ENCODE peak calls at places on chromosomes 5 and 9, in four cellular contexts. S, C, Q and M are unnamed samples.

GRCh38 chr5:62790348-62790747 is 211.7 kb downstream of the LRRC70 start:
- DNase-seq in S (peak; percentile 33), Q (no peak), C (no peak), M (no peak)

GRCh38 chr9:72856985-72857631 is 95.7 kb downstream of the ALDH1A1 start:
- DNase-seq in S (peak; percentile 65), Q (no peak), C (peak; percentile 43), M (no peak)

GRCh38 chr5:157348049-157348400 is 82.1 kb downstream of the CYFIP2 start:
- DNase-seq in Q (no peak), S (no peak), C (no peak), M (no peak)

GRCh38 chr9:110141118-110141797 is 66.7 kb downstream of the C9orf152 start:
- DNase-seq in Q (no peak), S (no peak), C (peak; percentile 49), M (no peak)

GRCh38 chr9:134618163-134618822 is 23.3 kb upstream of the COL5A1 start:
- DNase-seq in S (no peak), Q (no peak), C (no peak), M (peak; percentile 41)

GRCh38 chr5:84437673-84438315 is 53.1 kb upstream of the EDIL3 start:
- DNase-seq in Q (no peak), S (no peak), C (no peak), M (no peak)

GRCh38 chr5:80129146-80129545 is 94.0 kb downstream of the THBS4 start:
- DNase-seq in C (no peak), S (no peak), Q (no peak), M (no peak)

GRCh38 chr5:14996997-14997396 is 125.4 kb upstream of the ANKH start:
- DNase-seq in C (no peak), Q (peak; percentile 17), S (no peak), M (peak; percentile 50)

GRCh38 chr5:137890850-137891249 is 1.6 kb downstream of the PKD2L2 start:
- DNase-seq in Q (no peak), S (peak; percentile 58), C (no peak), M (no peak)

GRCh38 chr5:134561871-134562296 is 36.4 kb downstream of the JADE2 start:
- DNase-seq in C (no peak), S (peak; percentile 8), Q (no peak), M (no peak)

GRCh38 chr9:70053864-70054263 is 10.2 kb downstream of the MAMDC2 start:
- DNase-seq in C (no peak), Q (no peak), S (no peak), M (no peak)

GRCh38 chr9:14899042-14899814 is 11.0 kb downstream of the FREM1 start:
- DNase-seq in Q (no peak), C (no peak), S (no peak), M (no peak)

GRCh38 chr5:134466241-134467069 is 54.8 kb upstream of the CDKN2AIPNL start:
- DNase-seq in C (peak; percentile 98), S (peak; percentile 86), Q (peak; percentile 46), M (peak; percentile 69)

GRCh38 chr5:59169768-59170150 is 586.9 kb downstream of the RAB3C start:
- DNase-seq in S (no peak), C (no peak), Q (no peak), M (no peak)

GRCh38 chr5:154484393-154484944 is 6.4 kb upstream of the HAND1 start:
- DNase-seq in C (no peak), Q (no peak), S (no peak), M (no peak)

GRCh38 chr5:109703827-109704226 is 14.1 kb downstream of the MAN2A1 start:
- DNase-seq in C (no peak), Q (no peak), S (no peak), M (no peak)

DNA sequence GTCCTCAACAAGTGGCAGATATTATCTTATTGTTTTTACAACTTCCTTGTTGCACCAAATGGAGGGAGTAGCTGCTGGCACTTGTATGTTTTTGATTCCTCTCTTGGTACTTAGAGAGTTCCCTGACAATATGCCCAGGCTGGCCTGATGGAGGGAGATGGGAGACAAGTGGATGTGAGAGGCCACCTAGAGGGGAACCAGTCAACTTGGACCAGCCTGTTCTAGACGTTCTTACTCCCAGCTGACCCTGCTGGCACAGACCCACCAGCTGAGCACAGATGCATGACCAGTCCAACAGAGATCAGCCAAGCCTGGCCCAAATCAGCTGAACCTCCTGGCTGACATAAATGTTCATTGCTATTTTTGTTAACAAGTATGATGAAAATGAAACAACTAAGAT is 60.9 kb upstream of the GDNF start:
- DNase-seq in C (no peak), S (peak; percentile 29), Q (no peak), M (no peak)
- TF ChIP-seq CTCF in C (no peak), S (peak; percentile 61), Q (no peak), M (no peak)

DNA sequence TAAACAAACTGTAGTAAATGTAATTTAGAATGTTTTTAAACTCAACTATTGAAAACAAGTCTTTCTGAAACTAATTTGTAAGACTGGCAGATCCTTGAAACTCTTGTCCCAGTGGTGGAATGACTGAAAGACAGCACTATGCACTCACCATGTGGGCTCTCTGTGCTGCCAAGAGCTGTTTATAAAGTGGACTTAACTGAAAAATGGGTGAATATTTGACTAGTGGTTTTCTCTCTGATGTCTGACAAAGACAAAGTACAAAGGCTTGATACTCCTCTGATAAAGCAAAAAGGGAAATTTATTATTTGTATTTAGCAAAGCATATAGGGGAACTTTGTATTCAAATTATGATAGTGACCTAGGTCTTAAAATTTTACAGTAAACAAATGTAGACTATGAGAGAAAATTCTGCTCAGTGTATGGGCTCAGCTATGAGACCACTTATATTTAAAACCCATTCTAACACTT is 635.4 kb downstream of the NR2F1-AS1 start:
- DNase-seq in Q (no peak), C (no peak), S (peak; percentile 95), M (no peak)
- TF ChIP-seq CTCF in Q (no peak), C (no peak), S (no peak), M (no peak)

GRCh38 chr9:16384993-16385392 is 485.5 kb downstream of the BNC2 start:
- DNase-seq in S (no peak), Q (no peak), C (no peak), M (no peak)
- TF ChIP-seq CTCF in S (no peak), Q (no peak), C (no peak), M (no peak)

GRCh38 chr5:1468247-1468612 is 23.0 kb upstream of the SLC6A3 start:
- DNase-seq in C (no peak), S (peak; percentile 27), Q (no peak), M (no peak)
- TF ChIP-seq CTCF in C (no peak), S (peak; percentile 78), Q (peak; percentile 35), M (peak; percentile 53)

DNA sequence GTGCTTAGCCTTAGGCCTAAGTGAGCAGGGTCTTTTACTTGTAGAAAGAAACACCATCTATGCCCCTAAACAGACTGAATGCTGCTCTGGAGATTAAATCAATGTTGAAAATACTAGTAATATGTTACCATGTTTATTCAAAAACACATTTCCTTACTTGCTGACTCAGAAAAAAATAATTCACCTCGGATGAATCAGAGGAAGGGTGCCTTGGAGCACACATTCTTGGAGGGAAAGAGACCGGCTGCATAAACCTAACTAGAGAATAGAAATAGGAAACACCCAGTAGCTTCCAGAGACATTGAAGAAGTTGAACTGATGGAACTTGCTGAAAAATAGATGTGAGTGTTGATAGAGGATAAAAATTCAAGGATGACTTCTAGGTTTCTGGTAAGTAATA is 77.0 kb upstream of the MINAR2 start:
- DNase-seq in C (no peak), S (no peak), Q (no peak), M (no peak)
- TF ChIP-seq CTCF in C (no peak), S (no peak), Q (no peak), M (no peak)

GRCh38 chr5:102554092-102554491 is 55.3 kb upstream of the SLCO6A1 start:
- DNase-seq in S (no peak), C (no peak), Q (no peak), M (no peak)

GRCh38 chr5:102554728-102555127 is 55.9 kb upstream of the SLCO6A1 start:
- DNase-seq in Q (no peak), S (peak; percentile 12), C (no peak), M (no peak)
- TF ChIP-seq CTCF in Q (peak; percentile 8), S (peak; percentile 28), C (no peak), M (no peak)

DNA sequence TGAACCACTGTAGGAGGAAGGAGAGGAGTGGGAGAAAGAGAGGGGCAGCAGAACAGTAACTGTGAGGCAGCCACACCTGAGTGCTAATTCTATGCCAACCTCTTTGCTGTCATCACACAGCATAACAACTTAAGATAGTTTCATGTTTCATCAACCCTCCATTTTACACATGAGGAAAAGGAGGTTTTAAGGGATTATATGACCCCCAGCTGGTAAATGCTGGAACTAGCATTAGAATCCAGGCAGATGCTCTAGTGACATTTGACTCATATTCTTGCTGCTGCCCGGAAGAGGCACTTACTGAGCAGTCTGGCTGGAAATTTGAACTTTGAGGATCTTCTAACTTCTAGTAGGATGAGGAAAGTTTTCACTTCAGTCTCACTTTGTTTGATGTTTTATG is 24.1 kb upstream of the VLDLR start:
- DNase-seq in Q (no peak), S (no peak), C (no peak), M (no peak)
- TF ChIP-seq CTCF in Q (no peak), S (no peak), C (no peak), M (no peak)

GRCh38 chr5:31854625-31855526 is 215.9 kb downstream of the PDZD2 start:
- DNase-seq in C (peak; percentile 21), S (no peak), Q (no peak), M (no peak)
- TF ChIP-seq CTCF in C (no peak), S (no peak), Q (no peak), M (no peak)